ENCODE peak calls at places on chromosomes 16 and 17, in nine cellular contexts. F, R, O, W, C, A, X, E and T are unnamed samples.

GRCh38 chr17:80191720-80192265 is 22.0 kb downstream of the CARD14 start:
- DNase-seq in E (no peak), C (no peak), O (peak; percentile 24), A (no peak), W (no peak), X (no peak), F (no peak), R (no peak), T (no peak)

GRCh38 chr17:28745052-28745776 is 1.4 kb downstream of the TRAF4 start:
- DNase-seq in C (no peak), O (peak; percentile 53), W (no peak), R (peak; percentile 67), E (peak; percentile 75), F (peak; percentile 71), X (peak; percentile 33), A (no peak), T (peak; percentile 82)

GRCh38 chr16:28277537-28278388 is 14.6 kb upstream of the SBK1 start:
- DNase-seq in A (peak; percentile 89), R (peak; percentile 88), O (peak; percentile 80), X (peak; percentile 82), W (peak; percentile 86), F (peak; percentile 84), C (peak; percentile 78), E (peak; percentile 91), T (peak; percentile 84)

GRCh38 chr17:72922223-72922622 is 170.3 kb downstream of the SLC39A11 start:
- DNase-seq in O (no peak), A (no peak), C (no peak), W (no peak), E (no peak), X (no peak), R (no peak), F (no peak), T (no peak)

GRCh38 chr17:80811181-80812105 is 180.2 kb upstream of the CHMP6 start:
- DNase-seq in R (no peak), X (no peak), W (no peak), C (no peak), F (no peak), A (peak; percentile 46), E (no peak), O (no peak), T (no peak)

GRCh38 chr17:15928286-15928785 is 16.6 kb upstream of the ADORA2B start:
- DNase-seq in X (no peak), C (no peak), W (no peak), F (no peak), E (no peak), A (no peak), O (no peak), R (no peak), T (no peak)

GRCh38 chr17:12712415-12712814 is 46.7 kb downstream of the MYOCD start:
- DNase-seq in R (no peak), A (no peak), E (no peak), O (no peak), X (no peak), W (no peak), F (no peak), C (no peak), T (no peak)

GRCh38 chr16:59192551-59193199 is 458.6 kb upstream of the GOT2 start:
- DNase-seq in W (no peak), C (peak; percentile 21), F (peak; percentile 10), R (no peak), X (no peak), A (no peak), O (peak; percentile 6), E (no peak), T (peak; percentile 58)

GRCh38 chr17:57080708-57081107 is 4.3 kb upstream of the AKAP1 start:
- DNase-seq in W (no peak), E (no peak), F (no peak), X (no peak), R (no peak), C (no peak), O (no peak), A (no peak), T (no peak)

GRCh38 chr17:42017866-42018200 is 594 bp upstream of the DNAJC7 start:
- DNase-seq in R (no peak), C (no peak), O (no peak), F (no peak), E (no peak), X (no peak), A (no peak), W (no peak), T (no peak)

GRCh38 chr17:80884811-80885210 is 106.8 kb upstream of the CHMP6 start:
- DNase-seq in X (no peak), A (no peak), E (no peak), F (no peak), R (no peak), O (no peak), C (no peak), W (no peak), T (no peak)

GRCh38 chr17:6070280-6070894 is at the start of gene WSCD1:
- DNase-seq in R (no peak), A (no peak), F (no peak), E (peak; percentile 45), X (no peak), C (no peak), O (no peak), W (no peak), T (no peak)
- H3K4me1 ChIP-seq in R (no peaks in the 10 kb centered on the region), A (no peaks in the 10 kb centered on the region), F (no peaks in the 10 kb centered on the region), E (peaks cover 17% of the 10 kb centered on the region), X (no peaks in the 10 kb centered on the region), C (peaks cover 9% of the 10 kb centered on the region), O (no peaks in the 10 kb centered on the region), W (peaks cover 3% of the 10 kb centered on the region), T (no peaks in the 10 kb centered on the region)

GRCh38 chr17:82836823-82837357 is 2.9 kb downstream of the ZNF750 start:
- DNase-seq in E (no peak), F (no peak), R (no peak), X (no peak), O (no peak), C (no peak), A (no peak), W (no peak), T (no peak)

GRCh38 chr17:82835766-82836512 is 3.9 kb downstream of the ZNF750 start:
- DNase-seq in X (no peak), R (no peak), E (no peak), W (no peak), C (no peak), F (no peak), O (no peak), A (no peak), T (no peak)

GRCh38 chr17:82838386-82839063 is 1.3 kb downstream of the ZNF750 start:
- DNase-seq in A (no peak), F (no peak), E (no peak), W (peak; percentile 80), R (no peak), C (no peak), X (no peak), O (no peak), T (no peak)

GRCh38 chr17:82839617-82840292 is at the start of gene ZNF750:
- DNase-seq in C (no peak), A (no peak), F (no peak), R (no peak), E (no peak), W (no peak), X (no peak), O (no peak), T (no peak)

DNA sequence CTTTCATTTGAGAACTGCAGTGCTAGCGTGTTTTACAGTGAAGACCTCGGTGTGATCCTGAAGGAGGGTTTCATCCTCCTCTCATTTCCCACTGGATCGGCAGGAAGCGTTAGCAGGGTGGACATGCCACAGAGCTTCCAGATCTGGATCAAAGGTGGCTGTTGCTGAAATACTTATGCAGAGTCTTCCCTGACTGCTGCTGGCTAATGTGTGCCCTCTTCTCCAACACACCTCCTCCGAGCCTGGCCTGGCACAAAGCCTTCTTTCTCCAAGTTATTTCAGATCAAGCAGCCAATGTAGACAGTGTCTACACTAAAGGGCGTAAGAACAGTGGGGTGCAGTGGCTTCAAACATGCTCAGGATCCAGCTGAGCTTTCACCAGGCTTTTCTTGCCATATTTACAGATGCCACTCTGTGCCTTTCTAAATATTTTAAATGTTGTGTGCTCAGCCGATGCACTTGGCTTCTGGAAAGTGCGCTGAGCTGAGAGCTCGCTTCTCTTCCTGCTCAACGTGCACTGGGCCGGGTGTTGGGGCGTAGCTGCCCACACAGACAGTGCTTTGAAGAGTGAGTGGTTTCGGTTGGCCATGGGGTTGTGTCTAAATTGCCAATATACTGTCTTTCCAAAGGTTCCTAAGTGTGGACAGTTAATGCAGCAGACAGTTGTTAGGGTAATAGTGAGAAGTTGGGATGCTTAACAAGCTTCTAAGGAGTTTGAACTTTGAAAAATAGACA is 2.1 kb downstream of the ZNF750 start:
- DNase-seq in F (no peak), A (no peak), C (no peak), W (no peak), X (no peak), R (no peak), E (no peak), O (no peak), T (no peak)
- H3K4me3 ChIP-seq in F (no peak overlapping the region), A (no peak overlapping the region), C (no peak overlapping the region), W (no peak overlapping the region), X (no peak overlapping the region), R (no peak overlapping the region), E (no peak overlapping the region), O (no peak overlapping the region), T (no peak overlapping the region)

DNA sequence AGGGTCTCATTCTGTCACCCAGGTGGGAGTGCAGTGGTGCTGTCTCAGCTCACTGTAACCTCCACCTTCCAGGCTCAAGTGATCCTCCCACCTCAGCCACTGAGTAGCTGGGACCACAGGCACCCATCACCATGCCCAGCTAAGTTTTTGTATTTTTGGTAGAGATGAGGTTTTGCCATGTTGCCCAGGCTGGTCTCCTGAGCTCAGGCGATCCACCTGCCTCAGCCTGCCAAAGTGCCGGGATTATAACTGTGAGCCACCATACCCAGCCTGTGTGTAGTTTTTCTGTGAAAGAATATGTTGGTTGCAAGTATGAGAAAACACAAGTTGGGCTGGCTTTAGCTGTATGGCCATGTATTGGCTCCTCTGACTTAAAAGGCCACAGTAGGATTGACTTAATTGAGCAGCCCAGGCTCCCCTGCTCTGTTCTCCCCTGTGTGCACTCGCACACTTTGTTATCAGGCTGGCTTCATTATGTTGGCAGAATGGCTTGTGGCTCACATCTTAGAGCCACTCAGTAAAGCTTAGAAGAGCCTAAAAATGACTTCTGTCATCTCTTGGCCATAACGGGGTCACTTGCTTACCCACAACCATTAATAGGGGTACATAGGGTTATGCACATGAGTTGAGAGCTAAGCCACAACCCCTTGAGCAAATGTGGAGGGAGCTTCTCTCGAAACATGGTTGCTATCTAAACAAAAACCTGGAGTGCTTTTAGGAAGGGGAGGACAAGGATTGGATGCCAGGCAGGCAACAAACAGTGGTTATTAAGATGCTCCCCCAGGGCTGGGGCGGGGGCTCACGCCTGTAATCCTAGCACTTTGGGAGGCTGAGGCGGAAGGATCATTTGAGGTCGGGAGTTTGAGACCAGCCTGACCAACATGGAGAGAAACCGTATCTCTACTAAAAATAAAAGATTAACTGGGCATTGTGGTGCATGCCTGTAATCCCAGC is 6.1 kb downstream of the HAPSTR1 start:
- DNase-seq in X (no peak), O (no peak), F (no peak), E (no peak), C (no peak), W (peak; percentile 27), R (no peak), A (no peak), T (no peak)
- H3K4me1 ChIP-seq in X (peaks cover 93% of the 10 kb centered on the region), O (peaks cover 29% of the 10 kb centered on the region), F (peaks cover 61% of the 10 kb centered on the region), E (peaks cover 94% of the 10 kb centered on the region), C (peaks cover 94% of the 10 kb centered on the region), W (peaks cover 18% of the 10 kb centered on the region), R (peaks cover 28% of the 10 kb centered on the region), A (peaks cover 35% of the 10 kb centered on the region), T (peaks cover 46% of the 10 kb centered on the region)

DNA sequence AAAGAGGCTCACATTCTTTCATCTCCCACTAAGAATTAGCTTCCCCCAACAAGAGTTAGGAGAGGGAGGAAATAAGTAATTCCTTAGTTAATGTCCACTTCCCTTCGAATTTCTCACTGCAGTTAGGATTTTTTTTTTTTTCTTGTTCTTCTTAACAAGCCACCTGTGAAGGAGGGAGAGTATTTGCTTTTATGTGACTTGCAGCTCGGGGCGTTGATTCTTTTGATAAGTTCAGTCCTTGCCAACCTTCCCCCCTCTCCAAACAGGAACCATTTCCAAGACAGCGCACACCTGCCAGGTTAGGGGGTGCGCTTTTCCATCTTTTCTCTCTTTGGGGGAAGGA is 841 bp downstream of the ADAMTS18 start:
- DNase-seq in E (no peak), C (no peak), X (no peak), F (no peak), O (no peak), W (no peak), A (no peak), R (no peak), T (no peak)
- H3K4me3 ChIP-seq in E (no peak overlapping the region), C (no peak overlapping the region), X (no peak overlapping the region), F (no peak overlapping the region), O (no peak overlapping the region), W (no peak overlapping the region), A (no peak overlapping the region), R (no peak overlapping the region), T (peak overlapping the region; percentile 40)